ENCODE peak calls at places on chromosomes 5 and 9, in seven cellular contexts. F is choroid plexus epithelial cell; K is stimulated activated CD8-positive, alpha-beta memory T cell treated with anti-CD3 and anti-CD28 coated beads, Interleukin-12 subunit alpha, Interleukin-12 subunit beta, amount 100 ng/mL, for 4 hours; L is fibroblast of the conjunctiva; D is SW480; B is PC-9; Q is endodermal cell. M is an unnamed sample.

GRCh38 chr5:91691592-91691991 is 308.5 kb upstream of the ARRDC3 start:
- DNase-seq in B (no peak), D (no peak), K (no peak), F (no peak), Q (no peak), L (no peak), M (no peak)

GRCh38 chr5:107203231-107203630 is 467.5 kb downstream of the EFNA5 start:
- DNase-seq in L (no peak), Q (no peak), B (no peak), D (no peak), K (no peak), F (no peak), M (no peak)

GRCh38 chr9:110748251-110748893 is 79.8 kb downstream of the MUSK start:
- DNase-seq in D (peak; percentile 20), L (no peak), K (no peak), Q (no peak), F (no peak), B (peak; percentile 76), M (no peak)

GRCh38 chr5:123217183-123217582 is 128.1 kb downstream of the PRDM6 start:
- DNase-seq in K (no peak), B (no peak), Q (no peak), D (no peak), L (no peak), F (no peak), M (no peak)

GRCh38 chr9:20994486-20994885 is 37.0 kb downstream of the HACD4 start:
- DNase-seq in K (no peak), Q (no peak), F (peak; percentile 19), L (no peak), B (no peak), D (no peak), M (peak; percentile 25)

GRCh38 chr5:74542477-74542876 is 98.1 kb downstream of the ENC1 start:
- DNase-seq in K (no peak), F (peak; percentile 32), B (peak; percentile 81), D (no peak), L (no peak), Q (peak; percentile 52), M (peak; percentile 46)

GRCh38 chr5:71932649-71933338 is 174.5 kb upstream of the MAP1B start:
- DNase-seq in D (peak; percentile 79), B (peak; percentile 99), K (no peak), F (peak; percentile 70), L (peak; percentile 17), Q (peak; percentile 81), M (peak; percentile 38)

GRCh38 chr5:92019376-92019990 is 636.4 kb upstream of the ARRDC3 start:
- DNase-seq in K (no peak), B (no peak), L (no peak), D (peak; percentile 36), Q (no peak), F (peak; percentile 10), M (peak; percentile 47)

GRCh38 chr9:117098331-117098730 is 316.5 kb downstream of the ASTN2 start:
- DNase-seq in D (no peak), K (no peak), B (no peak), Q (no peak), F (no peak), L (no peak), M (no peak)

GRCh38 chr9:23587433-23587832 is 238.6 kb downstream of the ELAVL2 start:
- DNase-seq in B (no peak), F (no peak), D (no peak), Q (no peak), K (no peak), L (no peak), M (peak; percentile 55)

GRCh38 chr9:121463026-121463827 is 36.4 kb downstream of the GGTA1 start:
- DNase-seq in D (no peak), K (no peak), Q (peak; percentile 95), F (peak; percentile 72), B (no peak), L (no peak), M (peak; percentile 14)

GRCh38 chr5:113147088-113147487 is 170.5 kb downstream of the DCP2 start:
- DNase-seq in D (no peak), L (peak; percentile 39), K (no peak), Q (no peak), F (peak; percentile 87), B (no peak), M (peak; percentile 88)

GRCh38 chr5:147482426-147483196 is 27.3 kb downstream of the DPYSL3 start:
- DNase-seq in F (peak; percentile 8), L (no peak), B (no peak), K (no peak), Q (no peak), D (no peak), M (no peak)

GRCh38 chr5:36876965-36877666 is 547 bp downstream of the NIPBL start:
- DNase-seq in L (no peak), D (peak; percentile 63), Q (peak; percentile 87), B (peak; percentile 56), F (peak; percentile 72), K (peak; percentile 42), M (peak; percentile 58)

GRCh38 chr5:175082866-175083590 is 358.6 kb downstream of the MSX2 start:
- DNase-seq in D (no peak), Q (no peak), F (no peak), L (no peak), K (no peak), B (no peak), M (no peak)

GRCh38 chr5:67020231-67020630 is 176.4 kb downstream of the CD180 start:
- DNase-seq in K (no peak), D (no peak), L (no peak), B (no peak), F (no peak), Q (no peak), M (no peak)

GRCh38 chr5:28975508-28975907 is 1937.1 kb upstream of the CDH9 start:
- DNase-seq in B (no peak), L (no peak), Q (no peak), D (no peak), K (no peak), F (no peak), M (no peak)

GRCh38 chr5:175321927-175322532 is 122.0 kb downstream of the DRD1 start:
- DNase-seq in K (no peak), B (peak; percentile 37), Q (peak; percentile 90), D (peak; percentile 44), L (no peak), F (no peak), M (no peak)

GRCh38 chr9:134928796-134929559 is 11.3 kb upstream of the FCN1 start:
- DNase-seq in K (no peak), B (no peak), F (no peak), L (no peak), D (no peak), Q (no peak), M (no peak)

GRCh38 chr5:139306628-139307379 is 13.3 kb downstream of the MATR3 start:
- DNase-seq in K (no peak), B (no peak), D (no peak), Q (no peak), F (peak; percentile 5), L (no peak), M (no peak)

GRCh38 chr9:130106860-130107848 is 53.4 kb downstream of the GPR107 start:
- DNase-seq in F (peak; percentile 93), D (peak; percentile 53), B (no peak), Q (peak; percentile 92), K (peak; percentile 55), L (peak; percentile 75), M (peak; percentile 77)

GRCh38 chr5:51859624-51860023 is 476.4 kb downstream of the ISL1 start:
- DNase-seq in Q (no peak), L (no peak), B (no peak), K (no peak), F (no peak), D (no peak), M (no peak)

GRCh38 chr9:25260056-25260455 is 418.2 kb downstream of the TUSC1 start:
- DNase-seq in B (no peak), L (no peak), D (no peak), F (no peak), K (no peak), Q (no peak), M (no peak)

GRCh38 chr9:110027624-110028023 is 180.3 kb downstream of the C9orf152 start:
- DNase-seq in D (no peak), L (peak; percentile 59), K (no peak), F (peak; percentile 94), Q (no peak), B (no peak), M (peak; percentile 94)

M was measured in LHCN-M2.